ENCODE peak calls at places on chromosomes 5 and 9, in ten cellular contexts. One of them, this sample, is unnamed.
A peak's percentile ranks its signal among the peaks of the same experiment; 100 is the strongest.

GRCh38 chr5:14215901-14216300 is 72.8 kb downstream of the TRIO start:
- DNase-seq in right atrium auricular region: no peak
- DNase-seq in activated T-helper 2 cell treated with anti-CD3 and anti-CD28 coated beads, Interferon-gamma antibody, Interleukin-2, Interleukin-4, amounts not matched to agents 10 μg/mL and 5 μg/mL and 100 μg/mL, durations not matched to agents 14 hours and 24 hours and 36 hours: no peak
- DNase-seq in cardiac fibroblast: no peak
- DNase-seq in A172: no peak
- DNase-seq in tibial nerve: no peak
- DNase-seq in stimulated activated CD4-positive, alpha-beta T cell treated with anti-CD3 and anti-CD28 coated beads, Interleukin-4, amount 100 ng/mL, for 24 hours: no peak
- DNase-seq in HAP-1: no peak
- DNase-seq in cerebellar cortex: no peak
- DNase-seq in ascending aorta: no peak
- DNase-seq in this sample: no peak

GRCh38 chr5:96577909-96578308 is 84.3 kb upstream of the CAST start:
- DNase-seq in cardiac fibroblast: peak; percentile 61
- DNase-seq in right atrium auricular region: no peak
- DNase-seq in tibial nerve: no peak
- DNase-seq in HAP-1: no peak
- DNase-seq in activated T-helper 2 cell treated with anti-CD3 and anti-CD28 coated beads, Interferon-gamma antibody, Interleukin-2, Interleukin-4, amounts not matched to agents 10 μg/mL and 5 μg/mL and 100 μg/mL, durations not matched to agents 14 hours and 24 hours and 36 hours: no peak
- DNase-seq in stimulated activated CD4-positive, alpha-beta T cell treated with anti-CD3 and anti-CD28 coated beads, Interleukin-4, amount 100 ng/mL, for 24 hours: no peak
- DNase-seq in ascending aorta: no peak
- DNase-seq in cerebellar cortex: no peak
- DNase-seq in A172: no peak
- DNase-seq in this sample: no peak

GRCh38 chr9:117290809-117291208 is 124.0 kb downstream of the ASTN2 start:
- DNase-seq in ascending aorta: no peak
- DNase-seq in cerebellar cortex: no peak
- DNase-seq in right atrium auricular region: no peak
- DNase-seq in activated T-helper 2 cell treated with anti-CD3 and anti-CD28 coated beads, Interferon-gamma antibody, Interleukin-2, Interleukin-4, amounts not matched to agents 10 μg/mL and 5 μg/mL and 100 μg/mL, durations not matched to agents 14 hours and 24 hours and 36 hours: no peak
- DNase-seq in tibial nerve: no peak
- DNase-seq in stimulated activated CD4-positive, alpha-beta T cell treated with anti-CD3 and anti-CD28 coated beads, Interleukin-4, amount 100 ng/mL, for 24 hours: no peak
- DNase-seq in HAP-1: no peak
- DNase-seq in A172: no peak
- DNase-seq in cardiac fibroblast: no peak
- DNase-seq in this sample: no peak

GRCh38 chr5:143887302-143887638 is 75.3 kb downstream of the HMHB1 start:
- DNase-seq in cardiac fibroblast: peak; percentile 56
- DNase-seq in HAP-1: no peak
- DNase-seq in stimulated activated CD4-positive, alpha-beta T cell treated with anti-CD3 and anti-CD28 coated beads, Interleukin-4, amount 100 ng/mL, for 24 hours: no peak
- DNase-seq in A172: peak; percentile 50
- DNase-seq in activated T-helper 2 cell treated with anti-CD3 and anti-CD28 coated beads, Interferon-gamma antibody, Interleukin-2, Interleukin-4, amounts not matched to agents 10 μg/mL and 5 μg/mL and 100 μg/mL, durations not matched to agents 14 hours and 24 hours and 36 hours: no peak
- DNase-seq in cerebellar cortex: no peak
- DNase-seq in ascending aorta: no peak
- DNase-seq in tibial nerve: peak; percentile 14
- DNase-seq in right atrium auricular region: no peak
- DNase-seq in this sample: peak; percentile 51

GRCh38 chr5:170429014-170429413 is 39.8 kb upstream of the KCNMB1 start:
- DNase-seq in activated T-helper 2 cell treated with anti-CD3 and anti-CD28 coated beads, Interferon-gamma antibody, Interleukin-2, Interleukin-4, amounts not matched to agents 10 μg/mL and 5 μg/mL and 100 μg/mL, durations not matched to agents 14 hours and 24 hours and 36 hours: no peak
- DNase-seq in HAP-1: no peak
- DNase-seq in right atrium auricular region: no peak
- DNase-seq in stimulated activated CD4-positive, alpha-beta T cell treated with anti-CD3 and anti-CD28 coated beads, Interleukin-4, amount 100 ng/mL, for 24 hours: no peak
- DNase-seq in A172: peak; percentile 11
- DNase-seq in cardiac fibroblast: peak; percentile 25
- DNase-seq in cerebellar cortex: no peak
- DNase-seq in ascending aorta: no peak
- DNase-seq in tibial nerve: no peak
- DNase-seq in this sample: no peak

GRCh38 chr5:88682797-88683496 is 200.0 kb downstream of the MEF2C start:
- DNase-seq in stimulated activated CD4-positive, alpha-beta T cell treated with anti-CD3 and anti-CD28 coated beads, Interleukin-4, amount 100 ng/mL, for 24 hours: no peak
- DNase-seq in cerebellar cortex: no peak
- DNase-seq in cardiac fibroblast: no peak
- DNase-seq in right atrium auricular region: no peak
- DNase-seq in HAP-1: no peak
- DNase-seq in tibial nerve: no peak
- DNase-seq in A172: no peak
- DNase-seq in ascending aorta: no peak
- DNase-seq in activated T-helper 2 cell treated with anti-CD3 and anti-CD28 coated beads, Interferon-gamma antibody, Interleukin-2, Interleukin-4, amounts not matched to agents 10 μg/mL and 5 μg/mL and 100 μg/mL, durations not matched to agents 14 hours and 24 hours and 36 hours: no peak
- DNase-seq in this sample: no peak

GRCh38 chr5:77971965-77972544 is 195.9 kb upstream of the TBCA start:
- DNase-seq in tibial nerve: no peak
- DNase-seq in HAP-1: no peak
- DNase-seq in activated T-helper 2 cell treated with anti-CD3 and anti-CD28 coated beads, Interferon-gamma antibody, Interleukin-2, Interleukin-4, amounts not matched to agents 10 μg/mL and 5 μg/mL and 100 μg/mL, durations not matched to agents 14 hours and 24 hours and 36 hours: no peak
- DNase-seq in cardiac fibroblast: no peak
- DNase-seq in cerebellar cortex: no peak
- DNase-seq in A172: no peak
- DNase-seq in right atrium auricular region: no peak
- DNase-seq in stimulated activated CD4-positive, alpha-beta T cell treated with anti-CD3 and anti-CD28 coated beads, Interleukin-4, amount 100 ng/mL, for 24 hours: no peak
- DNase-seq in ascending aorta: no peak
- DNase-seq in this sample: no peak

GRCh38 chr9:100352201-100352726 is 478 bp downstream of the TEX10 start:
- DNase-seq in cerebellar cortex: peak; percentile 40
- DNase-seq in A172: peak; percentile 15
- DNase-seq in HAP-1: peak; percentile 49
- DNase-seq in ascending aorta: no peak
- DNase-seq in right atrium auricular region: no peak
- DNase-seq in activated T-helper 2 cell treated with anti-CD3 and anti-CD28 coated beads, Interferon-gamma antibody, Interleukin-2, Interleukin-4, amounts not matched to agents 10 μg/mL and 5 μg/mL and 100 μg/mL, durations not matched to agents 14 hours and 24 hours and 36 hours: peak; percentile 15
- DNase-seq in cardiac fibroblast: peak; percentile 30
- DNase-seq in tibial nerve: no peak
- DNase-seq in stimulated activated CD4-positive, alpha-beta T cell treated with anti-CD3 and anti-CD28 coated beads, Interleukin-4, amount 100 ng/mL, for 24 hours: peak; percentile 21
- DNase-seq in this sample: peak; percentile 26

GRCh38 chr9:3502560-3503398 is 23.0 kb downstream of the RFX3 start:
- DNase-seq in ascending aorta: no peak
- DNase-seq in HAP-1: no peak
- DNase-seq in cerebellar cortex: no peak
- DNase-seq in cardiac fibroblast: peak; percentile 60
- DNase-seq in stimulated activated CD4-positive, alpha-beta T cell treated with anti-CD3 and anti-CD28 coated beads, Interleukin-4, amount 100 ng/mL, for 24 hours: no peak
- DNase-seq in A172: no peak
- DNase-seq in activated T-helper 2 cell treated with anti-CD3 and anti-CD28 coated beads, Interferon-gamma antibody, Interleukin-2, Interleukin-4, amounts not matched to agents 10 μg/mL and 5 μg/mL and 100 μg/mL, durations not matched to agents 14 hours and 24 hours and 36 hours: no peak
- DNase-seq in tibial nerve: no peak
- DNase-seq in right atrium auricular region: no peak
- DNase-seq in this sample: no peak

GRCh38 chr5:54275361-54275760 is 35.0 kb downstream of the ARL15 start:
- DNase-seq in stimulated activated CD4-positive, alpha-beta T cell treated with anti-CD3 and anti-CD28 coated beads, Interleukin-4, amount 100 ng/mL, for 24 hours: no peak
- DNase-seq in tibial nerve: no peak
- DNase-seq in HAP-1: no peak
- DNase-seq in cardiac fibroblast: peak; percentile 13
- DNase-seq in cerebellar cortex: no peak
- DNase-seq in right atrium auricular region: no peak
- DNase-seq in A172: no peak
- DNase-seq in activated T-helper 2 cell treated with anti-CD3 and anti-CD28 coated beads, Interferon-gamma antibody, Interleukin-2, Interleukin-4, amounts not matched to agents 10 μg/mL and 5 μg/mL and 100 μg/mL, durations not matched to agents 14 hours and 24 hours and 36 hours: no peak
- DNase-seq in ascending aorta: no peak
- DNase-seq in this sample: no peak

GRCh38 chr5:177598477-177598876 is 1.5 kb upstream of the B4GALT7 start:
- DNase-seq in cerebellar cortex: no peak
- DNase-seq in ascending aorta: no peak
- DNase-seq in tibial nerve: no peak
- DNase-seq in HAP-1: no peak
- DNase-seq in stimulated activated CD4-positive, alpha-beta T cell treated with anti-CD3 and anti-CD28 coated beads, Interleukin-4, amount 100 ng/mL, for 24 hours: no peak
- DNase-seq in activated T-helper 2 cell treated with anti-CD3 and anti-CD28 coated beads, Interferon-gamma antibody, Interleukin-2, Interleukin-4, amounts not matched to agents 10 μg/mL and 5 μg/mL and 100 μg/mL, durations not matched to agents 14 hours and 24 hours and 36 hours: no peak
- DNase-seq in cardiac fibroblast: peak; percentile 13
- DNase-seq in A172: no peak
- DNase-seq in right atrium auricular region: no peak
- DNase-seq in this sample: no peak

GRCh38 chr5:98292496-98292895 is 481.0 kb upstream of the RGMB start:
- DNase-seq in ascending aorta: no peak
- DNase-seq in right atrium auricular region: no peak
- DNase-seq in tibial nerve: no peak
- DNase-seq in stimulated activated CD4-positive, alpha-beta T cell treated with anti-CD3 and anti-CD28 coated beads, Interleukin-4, amount 100 ng/mL, for 24 hours: no peak
- DNase-seq in A172: no peak
- DNase-seq in cerebellar cortex: no peak
- DNase-seq in HAP-1: no peak
- DNase-seq in activated T-helper 2 cell treated with anti-CD3 and anti-CD28 coated beads, Interferon-gamma antibody, Interleukin-2, Interleukin-4, amounts not matched to agents 10 μg/mL and 5 μg/mL and 100 μg/mL, durations not matched to agents 14 hours and 24 hours and 36 hours: no peak
- DNase-seq in cardiac fibroblast: no peak
- DNase-seq in this sample: no peak

GRCh38 chr5:81750308-81751008 is 439 bp downstream of the SSBP2 start:
- DNase-seq in cardiac fibroblast: no peak
- DNase-seq in activated T-helper 2 cell treated with anti-CD3 and anti-CD28 coated beads, Interferon-gamma antibody, Interleukin-2, Interleukin-4, amounts not matched to agents 10 μg/mL and 5 μg/mL and 100 μg/mL, durations not matched to agents 14 hours and 24 hours and 36 hours: peak; percentile 13
- DNase-seq in stimulated activated CD4-positive, alpha-beta T cell treated with anti-CD3 and anti-CD28 coated beads, Interleukin-4, amount 100 ng/mL, for 24 hours: no peak
- DNase-seq in tibial nerve: no peak
- DNase-seq in HAP-1: no peak
- DNase-seq in A172: no peak
- DNase-seq in ascending aorta: no peak
- DNase-seq in cerebellar cortex: no peak
- DNase-seq in right atrium auricular region: no peak
- DNase-seq in this sample: peak; percentile 25

GRCh38 chr5:171851251-171851650 is 65.6 kb downstream of the SMIM23 start:
- DNase-seq in HAP-1: no peak
- DNase-seq in tibial nerve: no peak
- DNase-seq in right atrium auricular region: no peak
- DNase-seq in activated T-helper 2 cell treated with anti-CD3 and anti-CD28 coated beads, Interferon-gamma antibody, Interleukin-2, Interleukin-4, amounts not matched to agents 10 μg/mL and 5 μg/mL and 100 μg/mL, durations not matched to agents 14 hours and 24 hours and 36 hours: no peak
- DNase-seq in ascending aorta: no peak
- DNase-seq in cerebellar cortex: no peak
- DNase-seq in cardiac fibroblast: no peak
- DNase-seq in stimulated activated CD4-positive, alpha-beta T cell treated with anti-CD3 and anti-CD28 coated beads, Interleukin-4, amount 100 ng/mL, for 24 hours: no peak
- DNase-seq in A172: no peak
- DNase-seq in this sample: no peak

GRCh38 chr9:133129001-133129799 is 8.2 kb upstream of the RALGDS start:
- DNase-seq in cardiac fibroblast: no peak
- DNase-seq in HAP-1: no peak
- DNase-seq in tibial nerve: no peak
- DNase-seq in activated T-helper 2 cell treated with anti-CD3 and anti-CD28 coated beads, Interferon-gamma antibody, Interleukin-2, Interleukin-4, amounts not matched to agents 10 μg/mL and 5 μg/mL and 100 μg/mL, durations not matched to agents 14 hours and 24 hours and 36 hours: no peak
- DNase-seq in ascending aorta: no peak
- DNase-seq in cerebellar cortex: no peak
- DNase-seq in right atrium auricular region: no peak
- DNase-seq in stimulated activated CD4-positive, alpha-beta T cell treated with anti-CD3 and anti-CD28 coated beads, Interleukin-4, amount 100 ng/mL, for 24 hours: no peak
- DNase-seq in A172: no peak
- DNase-seq in this sample: no peak

GRCh38 chr9:12774861-12775367 is at the start of gene LURAP1L:
- DNase-seq in cardiac fibroblast: peak; percentile 82
- DNase-seq in activated T-helper 2 cell treated with anti-CD3 and anti-CD28 coated beads, Interferon-gamma antibody, Interleukin-2, Interleukin-4, amounts not matched to agents 10 μg/mL and 5 μg/mL and 100 μg/mL, durations not matched to agents 14 hours and 24 hours and 36 hours: no peak
- DNase-seq in HAP-1: peak; percentile 58
- DNase-seq in ascending aorta: no peak
- DNase-seq in tibial nerve: no peak
- DNase-seq in right atrium auricular region: peak; percentile 67
- DNase-seq in cerebellar cortex: peak; percentile 89
- DNase-seq in stimulated activated CD4-positive, alpha-beta T cell treated with anti-CD3 and anti-CD28 coated beads, Interleukin-4, amount 100 ng/mL, for 24 hours: no peak
- DNase-seq in A172: peak; percentile 66
- DNase-seq in this sample: peak; percentile 42

GRCh38 chr5:143016777-143017374 is 246.7 kb downstream of the ARHGAP26 start:
- DNase-seq in cerebellar cortex: no peak
- DNase-seq in cardiac fibroblast: peak; percentile 83
- DNase-seq in ascending aorta: no peak
- DNase-seq in right atrium auricular region: no peak
- DNase-seq in tibial nerve: no peak
- DNase-seq in activated T-helper 2 cell treated with anti-CD3 and anti-CD28 coated beads, Interferon-gamma antibody, Interleukin-2, Interleukin-4, amounts not matched to agents 10 μg/mL and 5 μg/mL and 100 μg/mL, durations not matched to agents 14 hours and 24 hours and 36 hours: no peak
- DNase-seq in HAP-1: peak; percentile 30
- DNase-seq in stimulated activated CD4-positive, alpha-beta T cell treated with anti-CD3 and anti-CD28 coated beads, Interleukin-4, amount 100 ng/mL, for 24 hours: peak; percentile 67
- DNase-seq in A172: peak; percentile 64
- DNase-seq in this sample: no peak

GRCh38 chr5:176527246-176528222 is 9.7 kb downstream of the RNF44 start:
- DNase-seq in ascending aorta: no peak
- DNase-seq in cerebellar cortex: no peak
- DNase-seq in HAP-1: no peak
- DNase-seq in right atrium auricular region: no peak
- DNase-seq in stimulated activated CD4-positive, alpha-beta T cell treated with anti-CD3 and anti-CD28 coated beads, Interleukin-4, amount 100 ng/mL, for 24 hours: no peak
- DNase-seq in activated T-helper 2 cell treated with anti-CD3 and anti-CD28 coated beads, Interferon-gamma antibody, Interleukin-2, Interleukin-4, amounts not matched to agents 10 μg/mL and 5 μg/mL and 100 μg/mL, durations not matched to agents 14 hours and 24 hours and 36 hours: no peak
- DNase-seq in tibial nerve: no peak
- DNase-seq in A172: no peak
- DNase-seq in cardiac fibroblast: no peak
- DNase-seq in this sample: no peak

GRCh38 chr9:107109324-107109723 is 173.8 kb upstream of the RAD23B start:
- DNase-seq in cerebellar cortex: no peak
- DNase-seq in activated T-helper 2 cell treated with anti-CD3 and anti-CD28 coated beads, Interferon-gamma antibody, Interleukin-2, Interleukin-4, amounts not matched to agents 10 μg/mL and 5 μg/mL and 100 μg/mL, durations not matched to agents 14 hours and 24 hours and 36 hours: no peak
- DNase-seq in HAP-1: no peak
- DNase-seq in right atrium auricular region: no peak
- DNase-seq in ascending aorta: no peak
- DNase-seq in A172: no peak
- DNase-seq in cardiac fibroblast: no peak
- DNase-seq in tibial nerve: no peak
- DNase-seq in stimulated activated CD4-positive, alpha-beta T cell treated with anti-CD3 and anti-CD28 coated beads, Interleukin-4, amount 100 ng/mL, for 24 hours: no peak
- DNase-seq in this sample: no peak

GRCh38 chr9:16236882-16237281 is 633.6 kb downstream of the BNC2 start:
- DNase-seq in stimulated activated CD4-positive, alpha-beta T cell treated with anti-CD3 and anti-CD28 coated beads, Interleukin-4, amount 100 ng/mL, for 24 hours: no peak
- DNase-seq in right atrium auricular region: no peak
- DNase-seq in HAP-1: no peak
- DNase-seq in A172: no peak
- DNase-seq in tibial nerve: no peak
- DNase-seq in ascending aorta: no peak
- DNase-seq in activated T-helper 2 cell treated with anti-CD3 and anti-CD28 coated beads, Interferon-gamma antibody, Interleukin-2, Interleukin-4, amounts not matched to agents 10 μg/mL and 5 μg/mL and 100 μg/mL, durations not matched to agents 14 hours and 24 hours and 36 hours: no peak
- DNase-seq in cerebellar cortex: no peak
- DNase-seq in cardiac fibroblast: peak; percentile 26
- DNase-seq in this sample: no peak

GRCh38 chr5:68395844-68396523 is 180.4 kb downstream of the PIK3R1 start:
- DNase-seq in cardiac fibroblast: no peak
- DNase-seq in ascending aorta: no peak
- DNase-seq in cerebellar cortex: no peak
- DNase-seq in stimulated activated CD4-positive, alpha-beta T cell treated with anti-CD3 and anti-CD28 coated beads, Interleukin-4, amount 100 ng/mL, for 24 hours: no peak
- DNase-seq in activated T-helper 2 cell treated with anti-CD3 and anti-CD28 coated beads, Interferon-gamma antibody, Interleukin-2, Interleukin-4, amounts not matched to agents 10 μg/mL and 5 μg/mL and 100 μg/mL, durations not matched to agents 14 hours and 24 hours and 36 hours: no peak
- DNase-seq in A172: no peak
- DNase-seq in right atrium auricular region: no peak
- DNase-seq in tibial nerve: no peak
- DNase-seq in HAP-1: no peak
- DNase-seq in this sample: no peak

This sample was measured in mesothelial cell of epicardium.